ENCODE peak calls at places on chromosomes 6 and 20, in nine cellular contexts. One of them, this sample, is unnamed.

GRCh38 chr6:11224966-11225463 is 7.5 kb downstream of the NEDD9 start:
- DNase-seq in heart right ventricle: no peak
- DNase-seq in aorta: no peak
- DNase-seq in prostate gland: no peak
- DNase-seq in OCI-LY7: no peak
- DNase-seq in Peyer's patch: no peak
- DNase-seq in heart left ventricle: no peak
- DNase-seq in thyroid gland: no peak
- DNase-seq in upper lobe of left lung: no peak
- DNase-seq in this sample: no peak

GRCh38 chr6:162921062-162921461 is 193.3 kb downstream of the PACRG start:
- DNase-seq in heart right ventricle: no peak
- DNase-seq in aorta: no peak
- DNase-seq in prostate gland: no peak
- DNase-seq in OCI-LY7: no peak
- DNase-seq in Peyer's patch: no peak
- DNase-seq in heart left ventricle: no peak
- DNase-seq in thyroid gland: no peak
- DNase-seq in upper lobe of left lung: no peak
- DNase-seq in this sample: no peak

GRCh38 chr6:140572867-140573266 is 1198.4 kb upstream of the CITED2 start:
- DNase-seq in heart right ventricle: no peak
- DNase-seq in aorta: no peak
- DNase-seq in prostate gland: no peak
- DNase-seq in OCI-LY7: no peak
- DNase-seq in Peyer's patch: no peak
- DNase-seq in heart left ventricle: no peak
- DNase-seq in thyroid gland: no peak
- DNase-seq in upper lobe of left lung: no peak
- DNase-seq in this sample: no peak

GRCh38 chr6:35419431-35419830 is 32.7 kb upstream of the FANCE start:
- DNase-seq in heart right ventricle: no peak
- DNase-seq in aorta: no peak
- DNase-seq in prostate gland: no peak
- DNase-seq in OCI-LY7: peak; percentile 52
- DNase-seq in Peyer's patch: no peak
- DNase-seq in heart left ventricle: no peak
- DNase-seq in thyroid gland: no peak
- DNase-seq in upper lobe of left lung: no peak
- DNase-seq in this sample: no peak

GRCh38 chr6:74510878-74511277 is 695.0 kb downstream of the COL12A1 start:
- DNase-seq in heart right ventricle: no peak
- DNase-seq in aorta: no peak
- DNase-seq in prostate gland: no peak
- DNase-seq in OCI-LY7: no peak
- DNase-seq in Peyer's patch: no peak
- DNase-seq in heart left ventricle: no peak
- DNase-seq in thyroid gland: no peak
- DNase-seq in upper lobe of left lung: no peak
- DNase-seq in this sample: no peak

GRCh38 chr20:47070176-47070575 is 175.5 kb downstream of the EYA2 start:
- DNase-seq in heart right ventricle: no peak
- DNase-seq in aorta: no peak
- DNase-seq in prostate gland: no peak
- DNase-seq in OCI-LY7: no peak
- DNase-seq in Peyer's patch: no peak
- DNase-seq in heart left ventricle: no peak
- DNase-seq in thyroid gland: no peak
- DNase-seq in upper lobe of left lung: no peak
- DNase-seq in this sample: no peak

GRCh38 chr20:35269055-35269781 is 8.7 kb downstream of the MMP24OS start:
- DNase-seq in heart right ventricle: peak; percentile 63
- DNase-seq in aorta: no peak
- DNase-seq in prostate gland: peak; percentile 61
- DNase-seq in OCI-LY7: peak; percentile 57
- DNase-seq in Peyer's patch: peak; percentile 46
- DNase-seq in heart left ventricle: no peak
- DNase-seq in thyroid gland: peak; percentile 69
- DNase-seq in upper lobe of left lung: peak; percentile 65
- DNase-seq in this sample: peak; percentile 25

GRCh38 chr6:30754631-30755030 is 10.3 kb upstream of the IER3 start:
- DNase-seq in heart right ventricle: no peak
- DNase-seq in aorta: no peak
- DNase-seq in prostate gland: no peak
- DNase-seq in OCI-LY7: no peak
- DNase-seq in Peyer's patch: no peak
- DNase-seq in heart left ventricle: no peak
- DNase-seq in thyroid gland: no peak
- DNase-seq in upper lobe of left lung: no peak
- DNase-seq in this sample: no peak

GRCh38 chr20:61942526-61942925 is 123.2 kb downstream of the TAF4 start:
- DNase-seq in heart right ventricle: peak; percentile 6
- DNase-seq in aorta: no peak
- DNase-seq in prostate gland: no peak
- DNase-seq in OCI-LY7: no peak
- DNase-seq in Peyer's patch: no peak
- DNase-seq in heart left ventricle: no peak
- DNase-seq in thyroid gland: no peak
- DNase-seq in upper lobe of left lung: no peak
- DNase-seq in this sample: no peak

GRCh38 chr20:43389839-43390626 is 67.7 kb upstream of the SRSF6 start:
- DNase-seq in heart right ventricle: no peak
- DNase-seq in aorta: no peak
- DNase-seq in prostate gland: no peak
- DNase-seq in OCI-LY7: no peak
- DNase-seq in Peyer's patch: no peak
- DNase-seq in heart left ventricle: no peak
- DNase-seq in thyroid gland: no peak
- DNase-seq in upper lobe of left lung: peak; percentile 23
- DNase-seq in this sample: no peak

GRCh38 chr20:50188879-50189680 is 1.6 kb upstream of the CEBPB start:
- DNase-seq in heart right ventricle: no peak
- DNase-seq in aorta: no peak
- DNase-seq in prostate gland: no peak
- DNase-seq in OCI-LY7: no peak
- DNase-seq in Peyer's patch: no peak
- DNase-seq in heart left ventricle: no peak
- DNase-seq in thyroid gland: no peak
- DNase-seq in upper lobe of left lung: peak; percentile 27
- DNase-seq in this sample: no peak

GRCh38 chr6:116500969-116501433 is 10.4 kb upstream of the CALHM5 start:
- DNase-seq in heart right ventricle: no peak
- DNase-seq in aorta: no peak
- DNase-seq in prostate gland: no peak
- DNase-seq in OCI-LY7: no peak
- DNase-seq in Peyer's patch: no peak
- DNase-seq in heart left ventricle: no peak
- DNase-seq in thyroid gland: no peak
- DNase-seq in upper lobe of left lung: no peak
- DNase-seq in this sample: no peak

GRCh38 chr6:18034798-18035202 is 47.4 kb upstream of the KIF13A start:
- DNase-seq in heart right ventricle: no peak
- DNase-seq in aorta: no peak
- DNase-seq in prostate gland: no peak
- DNase-seq in OCI-LY7: no peak
- DNase-seq in Peyer's patch: no peak
- DNase-seq in heart left ventricle: no peak
- DNase-seq in thyroid gland: peak; percentile 18
- DNase-seq in upper lobe of left lung: no peak
- DNase-seq in this sample: no peak

GRCh38 chr6:26268659-26269402 is 96.2 kb upstream of the BTN3A2 start:
- DNase-seq in heart right ventricle: no peak
- DNase-seq in aorta: no peak
- DNase-seq in prostate gland: no peak
- DNase-seq in OCI-LY7: peak; percentile 45
- DNase-seq in Peyer's patch: no peak
- DNase-seq in heart left ventricle: no peak
- DNase-seq in thyroid gland: no peak
- DNase-seq in upper lobe of left lung: no peak
- DNase-seq in this sample: no peak

GRCh38 chr20:62778601-62779416 is 17.5 kb upstream of the MRGBP start:
- DNase-seq in heart right ventricle: no peak
- DNase-seq in aorta: no peak
- DNase-seq in prostate gland: no peak
- DNase-seq in OCI-LY7: no peak
- DNase-seq in Peyer's patch: no peak
- DNase-seq in heart left ventricle: no peak
- DNase-seq in thyroid gland: no peak
- DNase-seq in upper lobe of left lung: no peak
- DNase-seq in this sample: no peak

GRCh38 chr20:60695223-60695622 is 556.8 kb upstream of the CDH4 start:
- DNase-seq in heart right ventricle: no peak
- DNase-seq in aorta: no peak
- DNase-seq in prostate gland: no peak
- DNase-seq in OCI-LY7: no peak
- DNase-seq in Peyer's patch: no peak
- DNase-seq in heart left ventricle: no peak
- DNase-seq in thyroid gland: no peak
- DNase-seq in upper lobe of left lung: no peak
- DNase-seq in this sample: no peak

GRCh38 chr6:22622390-22622789 is 53.0 kb downstream of the HDGFL1 start:
- DNase-seq in heart right ventricle: no peak
- DNase-seq in aorta: no peak
- DNase-seq in prostate gland: no peak
- DNase-seq in OCI-LY7: no peak
- DNase-seq in Peyer's patch: no peak
- DNase-seq in heart left ventricle: no peak
- DNase-seq in thyroid gland: no peak
- DNase-seq in upper lobe of left lung: no peak
- DNase-seq in this sample: no peak

GRCh38 chr6:3165631-3166534 is 8.5 kb upstream of the TUBB2A start:
- DNase-seq in heart right ventricle: no peak
- DNase-seq in aorta: no peak
- DNase-seq in prostate gland: no peak
- DNase-seq in OCI-LY7: no peak
- DNase-seq in Peyer's patch: no peak
- DNase-seq in heart left ventricle: no peak
- DNase-seq in thyroid gland: no peak
- DNase-seq in upper lobe of left lung: no peak
- DNase-seq in this sample: no peak

GRCh38 chr6:103672169-103672568 is 1187.5 kb downstream of the HACE1 start:
- DNase-seq in heart right ventricle: no peak
- DNase-seq in aorta: no peak
- DNase-seq in prostate gland: no peak
- DNase-seq in OCI-LY7: no peak
- DNase-seq in Peyer's patch: no peak
- DNase-seq in heart left ventricle: no peak
- DNase-seq in thyroid gland: no peak
- DNase-seq in upper lobe of left lung: no peak
- DNase-seq in this sample: no peak

DNA sequence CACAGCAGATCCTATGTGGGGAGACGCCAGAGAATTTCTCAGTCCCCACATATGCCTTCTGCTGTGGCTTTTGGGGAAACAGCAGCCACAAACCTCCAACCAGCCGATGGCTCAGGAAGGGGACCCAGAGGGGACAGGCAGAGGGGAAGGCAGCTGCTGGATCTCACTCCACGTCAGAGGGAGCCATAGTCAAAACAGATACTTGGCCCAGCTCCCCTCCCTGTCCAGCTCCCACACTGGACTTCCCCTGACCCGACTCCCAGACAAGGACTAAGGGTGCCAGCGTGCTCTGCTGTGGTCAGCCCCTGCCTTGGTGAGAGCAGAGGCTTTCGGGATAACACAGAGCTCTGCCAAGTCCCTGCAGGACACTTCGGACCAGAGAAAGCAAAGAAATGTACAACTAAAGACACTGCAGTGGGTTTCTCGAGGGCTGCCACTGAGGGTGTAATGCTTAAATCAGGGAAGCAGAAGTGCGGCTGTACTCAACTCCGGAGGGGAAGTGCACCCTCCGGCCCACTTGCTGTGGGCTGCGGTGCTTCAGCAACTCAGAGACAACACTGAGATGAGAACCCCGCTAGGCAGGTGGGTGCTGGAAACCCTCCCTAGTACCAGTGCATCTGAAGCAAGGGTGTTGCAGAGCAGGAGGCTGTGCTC is 47.2 kb downstream of the RRBP1 start:
- DNase-seq in heart right ventricle: no peak
- DNase-seq in aorta: peak; percentile 85
- DNase-seq in prostate gland: no peak
- DNase-seq in OCI-LY7: no peak
- DNase-seq in Peyer's patch: no peak
- DNase-seq in heart left ventricle: no peak
- DNase-seq in thyroid gland: no peak
- DNase-seq in upper lobe of left lung: no peak
- DNase-seq in this sample: no peak
- H3K4me1 ChIP-seq in heart right ventricle: peaks cover 4% of the 10 kb centered on the region
- H3K4me1 ChIP-seq in aorta: no peaks in the 10 kb centered on the region
- H3K4me1 ChIP-seq in prostate gland: no peaks in the 10 kb centered on the region
- H3K4me1 ChIP-seq in OCI-LY7: no peaks in the 10 kb centered on the region
- H3K4me1 ChIP-seq in Peyer's patch: no peaks in the 10 kb centered on the region
- H3K4me1 ChIP-seq in heart left ventricle: peaks cover 4% of the 10 kb centered on the region
- H3K4me1 ChIP-seq in thyroid gland: peaks cover 35% of the 10 kb centered on the region
- H3K4me1 ChIP-seq in upper lobe of left lung: peaks cover 24% of the 10 kb centered on the region
- H3K4me1 ChIP-seq in this sample: no peaks in the 10 kb centered on the region

DNA sequence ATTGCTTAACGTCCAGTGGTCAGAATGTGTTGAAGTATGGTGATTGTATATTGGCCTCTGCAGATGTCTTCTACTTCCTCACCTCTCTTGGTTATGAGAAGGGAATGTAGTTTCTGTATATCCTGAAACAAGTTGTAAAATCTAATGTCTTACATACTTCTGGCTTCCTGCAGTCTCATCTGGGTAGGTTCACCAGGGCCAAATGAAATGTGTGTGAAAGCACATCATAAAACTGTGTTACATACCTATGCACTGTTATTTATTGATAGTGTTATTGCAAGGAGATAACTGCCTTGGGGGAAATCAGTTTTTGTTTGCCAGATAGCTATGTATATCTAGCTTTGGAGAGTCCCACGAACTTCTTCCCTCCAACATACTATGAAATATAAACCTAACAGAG is 35.7 kb upstream of the PLCG1 start:
- DNase-seq in heart right ventricle: no peak
- DNase-seq in aorta: no peak
- DNase-seq in prostate gland: no peak
- DNase-seq in OCI-LY7: no peak
- DNase-seq in Peyer's patch: no peak
- DNase-seq in heart left ventricle: no peak
- DNase-seq in thyroid gland: no peak
- DNase-seq in upper lobe of left lung: no peak
- DNase-seq in this sample: no peak
- H3K4me3 ChIP-seq in heart right ventricle: no peak overlapping the region
- H3K4me3 ChIP-seq in aorta: no peak overlapping the region
- H3K4me3 ChIP-seq in prostate gland: no peak overlapping the region
- H3K4me3 ChIP-seq in OCI-LY7: no peak overlapping the region
- H3K4me3 ChIP-seq in Peyer's patch: no peak overlapping the region
- H3K4me3 ChIP-seq in heart left ventricle: no peak overlapping the region
- H3K4me3 ChIP-seq in thyroid gland: no peak overlapping the region
- H3K4me3 ChIP-seq in upper lobe of left lung: no peak overlapping the region
- H3K4me3 ChIP-seq in this sample: no peak overlapping the region

GRCh38 chr6:4336084-4336483 is 200.7 kb upstream of the ECI2 start:
- DNase-seq in heart right ventricle: no peak
- DNase-seq in aorta: no peak
- DNase-seq in prostate gland: no peak
- DNase-seq in OCI-LY7: no peak
- DNase-seq in Peyer's patch: no peak
- DNase-seq in heart left ventricle: no peak
- DNase-seq in thyroid gland: no peak
- DNase-seq in upper lobe of left lung: no peak
- DNase-seq in this sample: no peak
- H3K36me3 ChIP-seq in heart right ventricle: no peaks in the 10 kb centered on the region
- H3K36me3 ChIP-seq in aorta: no peaks in the 10 kb centered on the region
- H3K36me3 ChIP-seq in prostate gland: no peaks in the 10 kb centered on the region
- H3K36me3 ChIP-seq in OCI-LY7: no peaks in the 10 kb centered on the region
- H3K36me3 ChIP-seq in Peyer's patch: no peaks in the 10 kb centered on the region
- H3K36me3 ChIP-seq in heart left ventricle: no peaks in the 10 kb centered on the region
- H3K36me3 ChIP-seq in thyroid gland: no peaks in the 10 kb centered on the region
- H3K36me3 ChIP-seq in upper lobe of left lung: no peaks in the 10 kb centered on the region
- H3K36me3 ChIP-seq in this sample: no peaks in the 10 kb centered on the region

GRCh38 chr20:6295026-6295425 is 172.2 kb upstream of the FERMT1 start:
- DNase-seq in heart right ventricle: no peak
- DNase-seq in aorta: no peak
- DNase-seq in prostate gland: no peak
- DNase-seq in OCI-LY7: no peak
- DNase-seq in Peyer's patch: no peak
- DNase-seq in heart left ventricle: no peak
- DNase-seq in thyroid gland: no peak
- DNase-seq in upper lobe of left lung: no peak
- DNase-seq in this sample: no peak
- H3K4me1 ChIP-seq in heart right ventricle: no peaks in the 10 kb centered on the region
- H3K4me1 ChIP-seq in aorta: no peaks in the 10 kb centered on the region
- H3K4me1 ChIP-seq in prostate gland: no peaks in the 10 kb centered on the region
- H3K4me1 ChIP-seq in OCI-LY7: no peaks in the 10 kb centered on the region
- H3K4me1 ChIP-seq in Peyer's patch: no peaks in the 10 kb centered on the region
- H3K4me1 ChIP-seq in heart left ventricle: no peaks in the 10 kb centered on the region
- H3K4me1 ChIP-seq in thyroid gland: no peaks in the 10 kb centered on the region
- H3K4me1 ChIP-seq in upper lobe of left lung: peaks cover 3% of the 10 kb centered on the region
- H3K4me1 ChIP-seq in this sample: no peaks in the 10 kb centered on the region

This sample was measured in effector memory CD4-positive, alpha-beta T cell.